ENCODE peak calls at places on chromosomes 12 and 14, in nine cellular contexts. X is neural crest cell, C is WTC11, A is endothelial cell of umbilical vein, K is BJ, E is adrenal gland, Q is Panc1, M is choroid plexus epithelial cell, R is GM12865. I is an unnamed sample.

GRCh38 chr12:106722854-106723253 is 51.6 kb upstream of the RIC8B start:
- DNase-seq in X (no peak), A (no peak), C (no peak), M (no peak), R (no peak), K (no peak), E (no peak), Q (no peak), I (no peak)

GRCh38 chr12:12992418-12993175 is 7.5 kb downstream of the HEBP1 start:
- DNase-seq in Q (no peak), X (no peak), E (peak; percentile 83), M (peak; percentile 98), A (peak; percentile 53), K (peak; percentile 73), C (no peak), R (no peak), I (no peak)

GRCh38 chr12:23001487-23001886 is 376.5 kb downstream of the ETNK1 start:
- DNase-seq in R (no peak), X (no peak), K (no peak), E (no peak), A (no peak), M (no peak), C (no peak), Q (no peak), I (no peak)

GRCh38 chr14:39034481-39035296 is 68.3 kb downstream of the SEC23A start:
- DNase-seq in R (no peak), C (peak; percentile 27), E (no peak), M (peak; percentile 60), Q (no peak), K (no peak), A (peak; percentile 53), X (no peak), I (no peak)

GRCh38 chr14:22689186-22689585 is 45.0 kb upstream of the OR6J1 start:
- DNase-seq in C (no peak), K (peak; percentile 58), E (no peak), M (peak; percentile 97), A (peak; percentile 96), X (no peak), Q (peak; percentile 53), R (peak; percentile 46), I (no peak)

GRCh38 chr14:104292084-104292970 is 153.9 kb downstream of the KIF26A start:
- DNase-seq in R (no peak), E (peak; percentile 19), X (no peak), A (no peak), K (no peak), C (peak; percentile 16), Q (no peak), M (no peak), I (no peak)

GRCh38 chr12:122870163-122870842 is 25.6 kb downstream of the VPS37B start:
- DNase-seq in X (no peak), E (no peak), Q (no peak), A (no peak), R (no peak), M (no peak), C (no peak), K (no peak), I (no peak)

GRCh38 chr14:69081271-69081670 is 71.6 kb downstream of the DCAF5 start:
- DNase-seq in M (no peak), R (no peak), K (no peak), E (no peak), C (no peak), X (no peak), A (no peak), Q (no peak), I (no peak)

GRCh38 chr12:127588224-127588623 is 678.7 kb upstream of the TMEM132C start:
- DNase-seq in M (peak; percentile 92), C (no peak), K (peak; percentile 76), Q (no peak), A (no peak), R (no peak), E (no peak), X (no peak), I (no peak)

GRCh38 chr12:94147991-94148840 is at the start of gene PLXNC1:
- DNase-seq in A (no peak), R (peak; percentile 83), M (peak; percentile 67), C (peak; percentile 60), X (no peak), E (peak; percentile 40), Q (no peak), K (no peak), I (peak; percentile 75)

GRCh38 chr12:94147377-94147990 is 893 bp upstream of the PLXNC1 start:
- DNase-seq in A (no peak), M (no peak), Q (no peak), X (no peak), E (no peak), K (no peak), C (no peak), R (peak; percentile 38), I (no peak)

GRCh38 chr12:94143444-94143843 is 4.9 kb upstream of the PLXNC1 start:
- DNase-seq in Q (no peak), M (no peak), K (no peak), X (no peak), R (no peak), A (no peak), E (no peak), C (no peak), I (no peak)

GRCh38 chr12:94146166-94146565 is 2.2 kb upstream of the PLXNC1 start:
- DNase-seq in M (no peak), E (no peak), C (no peak), Q (no peak), K (no peak), X (no peak), A (no peak), R (no peak), I (no peak)

DNA sequence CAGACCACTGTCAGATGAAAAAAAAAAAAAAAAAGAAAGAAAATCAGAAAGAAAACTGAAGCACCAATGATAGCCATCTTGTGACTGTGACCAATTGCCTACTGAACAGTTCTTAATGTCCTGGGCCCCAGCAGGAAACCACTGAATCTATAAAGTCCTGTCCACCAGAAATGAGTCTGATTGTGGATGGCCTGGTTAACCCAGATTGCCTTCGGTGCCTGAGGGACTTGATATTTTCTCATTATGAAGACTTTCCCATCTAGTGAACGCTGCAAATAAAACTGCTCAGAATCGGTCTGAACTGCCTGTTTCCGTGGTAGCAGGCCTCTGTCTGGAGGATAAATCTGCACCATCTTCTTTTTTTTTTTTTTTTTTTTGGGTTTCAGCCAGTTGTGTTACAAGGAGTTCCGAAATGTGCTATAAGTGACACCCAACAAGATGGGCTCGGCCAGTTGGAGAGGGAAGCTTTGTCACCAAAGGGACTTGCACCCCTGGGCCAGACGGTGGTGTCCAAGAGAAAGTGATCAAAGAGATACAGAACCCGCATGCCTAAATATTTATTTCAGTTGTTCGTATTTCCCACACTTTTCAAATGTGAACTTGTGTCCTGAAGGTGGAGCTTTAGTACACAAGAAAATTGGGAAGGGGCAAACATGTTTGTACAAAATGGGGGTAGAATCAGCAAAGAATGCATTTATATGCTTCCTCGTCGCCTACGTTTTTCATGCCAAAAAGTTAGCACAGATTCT is 3.0 kb upstream of the PLXNC1 start:
- DNase-seq in E (no peak), R (no peak), K (no peak), X (no peak), C (no peak), M (peak; percentile 80), Q (no peak), A (no peak), I (no peak)
- TF ChIP-seq CTCF in E (peak; percentile 60), R (no peak), K (peak; percentile 49), X (peak; percentile 35), C (no peak), M (peak; percentile 62), Q (peak; percentile 35), A (no peak), I (peak; percentile 60)

GRCh38 chr12:78037707-78038106 is 207.0 kb downstream of the NAV3 start:
- DNase-seq in C (no peak), X (no peak), M (no peak), Q (no peak), R (no peak), E (no peak), K (no peak), A (no peak), I (no peak)
- TF ChIP-seq CTCF in C (no peak), X (no peak), M (peak; percentile 17), Q (no peak), R (no peak), E (peak; percentile 17), K (no peak), A (no peak), I (peak; percentile 24)

DNA sequence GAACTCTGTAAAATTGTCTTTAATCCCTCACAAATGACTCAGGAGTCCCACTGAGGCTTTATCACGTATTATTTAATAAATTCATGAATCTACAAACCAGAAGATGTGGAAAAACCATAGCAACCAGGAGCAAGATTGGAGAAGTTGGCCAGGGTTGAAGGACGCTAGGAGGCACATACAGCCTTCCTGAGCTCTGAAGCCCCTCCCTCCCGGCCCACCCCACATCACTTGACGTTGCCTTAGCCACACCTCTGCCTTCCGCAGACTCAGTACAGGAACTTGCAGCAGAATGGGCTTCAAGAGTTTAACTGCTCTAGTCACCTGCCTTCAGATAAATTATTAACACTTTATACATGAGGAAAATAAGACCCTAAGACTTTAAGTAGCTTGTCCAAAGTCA is 33.9 kb downstream of the SLC35F4 start:
- DNase-seq in X (no peak), K (no peak), E (no peak), M (no peak), Q (no peak), R (peak; percentile 27), A (no peak), C (peak; percentile 42), I (no peak)
- TF ChIP-seq CTCF in X (no peak), K (no peak), E (no peak), M (no peak), Q (no peak), R (no peak), A (no peak), C (no peak), I (no peak)

GRCh38 chr12:121062391-121063045 is 23.5 kb upstream of the OASL start:
- DNase-seq in A (no peak), Q (no peak), X (no peak), C (no peak), E (no peak), K (no peak), R (no peak), M (no peak), I (peak; percentile 10)

GRCh38 chr12:121059031-121059898 is 20.2 kb upstream of the OASL start:
- DNase-seq in K (no peak), E (no peak), Q (no peak), X (no peak), C (no peak), R (peak; percentile 28), A (no peak), M (no peak), I (peak; percentile 48)

GRCh38 chr12:121060149-121061001 is 21.3 kb upstream of the OASL start:
- DNase-seq in E (peak; percentile 49), R (peak; percentile 86), M (peak; percentile 67), X (no peak), A (peak; percentile 78), C (peak; percentile 48), Q (peak; percentile 30), K (no peak), I (peak; percentile 50)

GRCh38 chr12:121064116-121064515 is 25.1 kb upstream of the OASL start:
- DNase-seq in M (no peak), C (no peak), K (no peak), X (no peak), E (no peak), Q (no peak), A (no peak), R (no peak), I (no peak)

DNA sequence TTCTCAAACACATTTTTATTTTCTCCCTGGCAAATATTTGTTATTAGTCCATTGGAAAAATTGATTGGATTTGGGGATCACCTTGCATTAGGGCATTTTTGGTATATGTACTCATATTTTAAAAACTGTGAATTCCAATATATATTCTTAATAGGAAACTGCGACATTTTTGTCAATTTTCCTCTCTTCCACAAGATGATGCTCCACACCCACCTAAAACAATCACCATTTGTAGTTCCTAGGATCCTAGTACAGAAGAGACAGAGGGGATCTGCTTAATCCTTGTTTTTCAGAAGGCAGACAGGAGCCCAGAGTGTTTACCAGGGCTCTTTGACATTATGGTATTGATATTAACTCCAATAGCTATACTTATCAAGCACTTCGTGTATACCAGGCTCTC is 22.8 kb upstream of the OASL start:
- DNase-seq in Q (no peak), K (no peak), X (no peak), C (no peak), A (peak; percentile 29), R (no peak), E (no peak), M (peak; percentile 51), I (no peak)
- TF ChIP-seq CTCF in Q (peak; percentile 63), K (peak; percentile 26), X (peak; percentile 41), C (no peak), A (peak; percentile 28), R (peak; percentile 15), E (peak; percentile 41), M (peak; percentile 48), I (peak; percentile 37)

I was measured in type B pancreatic cell.